ENCODE peak calls at places on chromosomes 13 and 19, in seven cellular contexts. One of them, this sample, is unnamed.

GRCh38 chr19:10762656-10763055 is 44.8 kb downstream of the DNM2 start:
- DNase-seq in bronchial epithelial cell: no peak
- DNase-seq in dorsolateral prefrontal cortex: no peak
- DNase-seq in heart left ventricle: peak
- DNase-seq in psoas muscle: no peak
- DNase-seq in breast epithelium: no peak
- DNase-seq in AG09309: no peak
- DNase-seq in this sample: no peak

GRCh38 chr19:13190781-13191540 is 40.8 kb downstream of the IER2 start:
- DNase-seq in heart left ventricle: no peak
- DNase-seq in breast epithelium: no peak
- DNase-seq in dorsolateral prefrontal cortex: no peak
- DNase-seq in AG09309: no peak
- DNase-seq in bronchial epithelial cell: no peak
- DNase-seq in psoas muscle: no peak
- DNase-seq in this sample: no peak

GRCh38 chr13:21326155-21327030 is 132.7 kb downstream of the ZDHHC20 start:
- DNase-seq in psoas muscle: no peak
- DNase-seq in breast epithelium: no peak
- DNase-seq in heart left ventricle: peak
- DNase-seq in dorsolateral prefrontal cortex: peak
- DNase-seq in AG09309: peak
- DNase-seq in bronchial epithelial cell: peak
- DNase-seq in this sample: no peak

GRCh38 chr13:30705672-30706071 is 29.7 kb upstream of the ALOX5AP start:
- DNase-seq in bronchial epithelial cell: peak
- DNase-seq in heart left ventricle: no peak
- DNase-seq in AG09309: no peak
- DNase-seq in psoas muscle: no peak
- DNase-seq in dorsolateral prefrontal cortex: no peak
- DNase-seq in breast epithelium: no peak
- DNase-seq in this sample: no peak

GRCh38 chr13:72384879-72385278 is 342.6 kb downstream of the MZT1 start:
- DNase-seq in AG09309: no peak
- DNase-seq in psoas muscle: no peak
- DNase-seq in breast epithelium: no peak
- DNase-seq in heart left ventricle: no peak
- DNase-seq in dorsolateral prefrontal cortex: no peak
- DNase-seq in bronchial epithelial cell: peak
- DNase-seq in this sample: no peak

GRCh38 chr19:57106646-57107235 is 13.0 kb upstream of the USP29 start:
- DNase-seq in bronchial epithelial cell: no peak
- DNase-seq in psoas muscle: no peak
- DNase-seq in breast epithelium: no peak
- DNase-seq in dorsolateral prefrontal cortex: no peak
- DNase-seq in heart left ventricle: no peak
- DNase-seq in AG09309: no peak
- DNase-seq in this sample: no peak

GRCh38 chr13:103640617-103641016 is 574.4 kb upstream of the SLC10A2 start:
- DNase-seq in bronchial epithelial cell: peak
- DNase-seq in dorsolateral prefrontal cortex: no peak
- DNase-seq in AG09309: no peak
- DNase-seq in breast epithelium: no peak
- DNase-seq in psoas muscle: no peak
- DNase-seq in heart left ventricle: no peak
- DNase-seq in this sample: no peak

GRCh38 chr19:45767881-45768643 is 990 bp downstream of the SIX5 start:
- DNase-seq in breast epithelium: peak
- DNase-seq in bronchial epithelial cell: peak
- DNase-seq in heart left ventricle: peak
- DNase-seq in dorsolateral prefrontal cortex: peak
- DNase-seq in AG09309: no peak
- DNase-seq in psoas muscle: peak
- DNase-seq in this sample: no peak

GRCh38 chr13:33207616-33207964 is 78.0 kb downstream of the STARD13 start:
- DNase-seq in breast epithelium: no peak
- DNase-seq in bronchial epithelial cell: peak
- DNase-seq in psoas muscle: no peak
- DNase-seq in dorsolateral prefrontal cortex: no peak
- DNase-seq in heart left ventricle: no peak
- DNase-seq in AG09309: peak
- DNase-seq in this sample: no peak

GRCh38 chr19:8240274-8241229 is 31.4 kb downstream of the CERS4 start:
- DNase-seq in dorsolateral prefrontal cortex: peak
- DNase-seq in heart left ventricle: peak
- DNase-seq in breast epithelium: peak
- DNase-seq in bronchial epithelial cell: peak
- DNase-seq in AG09309: peak
- DNase-seq in psoas muscle: peak
- DNase-seq in this sample: peak

GRCh38 chr13:21675095-21676007 is 4.5 kb downstream of the FGF9 start:
- DNase-seq in psoas muscle: peak
- DNase-seq in bronchial epithelial cell: no peak
- DNase-seq in breast epithelium: no peak
- DNase-seq in dorsolateral prefrontal cortex: peak
- DNase-seq in heart left ventricle: peak
- DNase-seq in AG09309: no peak
- DNase-seq in this sample: no peak

GRCh38 chr19:34832581-34833112 is 59.6 kb upstream of the ZNF599 start:
- DNase-seq in bronchial epithelial cell: no peak
- DNase-seq in heart left ventricle: no peak
- DNase-seq in AG09309: no peak
- DNase-seq in breast epithelium: no peak
- DNase-seq in psoas muscle: no peak
- DNase-seq in dorsolateral prefrontal cortex: no peak
- DNase-seq in this sample: no peak

GRCh38 chr19:3721131-3721899 is 13.1 kb downstream of the TJP3 start:
- DNase-seq in bronchial epithelial cell: peak
- DNase-seq in AG09309: peak
- DNase-seq in dorsolateral prefrontal cortex: peak
- DNase-seq in psoas muscle: peak
- DNase-seq in breast epithelium: peak
- DNase-seq in heart left ventricle: peak
- DNase-seq in this sample: no peak

GRCh38 chr13:39655569-39656324 is at the start of gene COG6:
- DNase-seq in heart left ventricle: peak
- DNase-seq in dorsolateral prefrontal cortex: peak
- DNase-seq in AG09309: peak
- DNase-seq in psoas muscle: peak
- DNase-seq in bronchial epithelial cell: peak
- DNase-seq in breast epithelium: peak
- DNase-seq in this sample: peak

GRCh38 chr19:7000816-7001215 is 20.4 kb downstream of the MBD3L2B start:
- DNase-seq in dorsolateral prefrontal cortex: no peak
- DNase-seq in bronchial epithelial cell: no peak
- DNase-seq in breast epithelium: no peak
- DNase-seq in AG09309: no peak
- DNase-seq in heart left ventricle: no peak
- DNase-seq in psoas muscle: no peak
- DNase-seq in this sample: no peak

GRCh38 chr13:20526664-20527063 is 1.0 kb upstream of the CRYL1 start:
- DNase-seq in bronchial epithelial cell: no peak
- DNase-seq in AG09309: no peak
- DNase-seq in psoas muscle: no peak
- DNase-seq in dorsolateral prefrontal cortex: no peak
- DNase-seq in heart left ventricle: no peak
- DNase-seq in breast epithelium: no peak
- DNase-seq in this sample: no peak

GRCh38 chr13:109468123-109468522 is 318.3 kb downstream of the IRS2 start:
- DNase-seq in heart left ventricle: no peak
- DNase-seq in psoas muscle: no peak
- DNase-seq in dorsolateral prefrontal cortex: no peak
- DNase-seq in breast epithelium: no peak
- DNase-seq in bronchial epithelial cell: no peak
- DNase-seq in AG09309: no peak
- DNase-seq in this sample: peak

GRCh38 chr13:69737129-69737935 is 370.3 kb upstream of the ATXN8OS start:
- DNase-seq in heart left ventricle: no peak
- DNase-seq in bronchial epithelial cell: no peak
- DNase-seq in psoas muscle: no peak
- DNase-seq in dorsolateral prefrontal cortex: no peak
- DNase-seq in AG09309: no peak
- DNase-seq in breast epithelium: no peak
- DNase-seq in this sample: no peak

GRCh38 chr13:38228322-38228721 is 121.3 kb upstream of the UFM1 start:
- DNase-seq in bronchial epithelial cell: no peak
- DNase-seq in breast epithelium: no peak
- DNase-seq in dorsolateral prefrontal cortex: no peak
- DNase-seq in psoas muscle: no peak
- DNase-seq in AG09309: no peak
- DNase-seq in heart left ventricle: no peak
- DNase-seq in this sample: no peak

GRCh38 chr19:35716985-35717664 is 678 bp upstream of the KMT2B start:
- DNase-seq in psoas muscle: peak
- DNase-seq in AG09309: peak
- DNase-seq in bronchial epithelial cell: peak
- DNase-seq in breast epithelium: peak
- DNase-seq in heart left ventricle: peak
- DNase-seq in dorsolateral prefrontal cortex: peak
- DNase-seq in this sample: peak

GRCh38 chr13:26011996-26012688 is 39.7 kb downstream of the SHISA2 start:
- DNase-seq in heart left ventricle: no peak
- DNase-seq in AG09309: no peak
- DNase-seq in breast epithelium: no peak
- DNase-seq in psoas muscle: no peak
- DNase-seq in dorsolateral prefrontal cortex: no peak
- DNase-seq in bronchial epithelial cell: no peak
- DNase-seq in this sample: no peak

GRCh38 chr13:40477623-40478608 is 188.5 kb downstream of the FOXO1 start:
- DNase-seq in heart left ventricle: peak
- DNase-seq in breast epithelium: no peak
- DNase-seq in AG09309: no peak
- DNase-seq in bronchial epithelial cell: no peak
- DNase-seq in dorsolateral prefrontal cortex: no peak
- DNase-seq in psoas muscle: peak
- DNase-seq in this sample: no peak

GRCh38 chr19:17216058-17216670 is 1.0 kb downstream of the USE1 start:
- DNase-seq in psoas muscle: no peak
- DNase-seq in dorsolateral prefrontal cortex: no peak
- DNase-seq in breast epithelium: no peak
- DNase-seq in bronchial epithelial cell: no peak
- DNase-seq in AG09309: no peak
- DNase-seq in heart left ventricle: no peak
- DNase-seq in this sample: no peak
- H3K4me3 ChIP-seq in psoas muscle: peak
- H3K4me3 ChIP-seq in dorsolateral prefrontal cortex: peak
- H3K4me3 ChIP-seq in breast epithelium: peak
- H3K4me3 ChIP-seq in bronchial epithelial cell: no peak
- H3K4me3 ChIP-seq in AG09309: peak
- H3K4me3 ChIP-seq in heart left ventricle: peak
- H3K4me3 ChIP-seq in this sample: peak

DNA sequence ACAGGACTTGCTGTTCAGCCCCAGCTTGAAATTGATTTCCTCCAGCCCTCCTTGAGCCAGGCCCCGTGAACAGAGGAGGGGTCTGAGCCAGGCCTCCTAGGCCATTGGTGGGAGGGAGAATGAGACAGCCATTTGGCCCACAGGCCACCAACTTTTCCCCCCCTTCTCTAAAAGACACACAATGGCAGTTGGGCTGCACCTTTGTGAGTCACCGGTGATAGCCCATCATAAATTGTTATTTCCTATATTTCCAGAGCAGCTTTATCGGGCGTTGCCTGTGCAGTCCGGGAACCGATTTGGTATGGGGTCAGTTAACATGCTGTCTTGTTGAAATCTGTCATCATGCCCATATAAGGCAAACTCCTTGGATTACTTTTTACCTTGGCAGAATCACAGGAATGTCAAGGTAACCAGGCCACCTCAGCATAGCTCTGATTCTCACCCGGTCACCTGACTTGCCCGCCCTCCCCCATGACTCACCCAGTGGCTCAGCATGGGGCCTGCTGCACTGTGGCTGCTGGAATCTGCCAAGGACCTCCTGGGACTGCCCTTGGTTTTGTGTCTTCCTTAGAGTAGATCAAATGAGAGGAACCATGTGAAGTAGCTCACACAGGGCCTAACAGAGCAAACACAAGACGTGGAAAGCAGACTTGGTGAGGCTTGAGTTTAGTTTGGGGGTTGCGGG is 36.1 kb downstream of the ACTN4 start:
- DNase-seq in bronchial epithelial cell: peak
- DNase-seq in psoas muscle: peak
- DNase-seq in breast epithelium: peak
- DNase-seq in dorsolateral prefrontal cortex: no peak
- DNase-seq in AG09309: no peak
- DNase-seq in heart left ventricle: peak
- DNase-seq in this sample: peak
- H3K4me3 ChIP-seq in bronchial epithelial cell: no peak
- H3K4me3 ChIP-seq in psoas muscle: no peak
- H3K4me3 ChIP-seq in breast epithelium: peak
- H3K4me3 ChIP-seq in dorsolateral prefrontal cortex: no peak
- H3K4me3 ChIP-seq in AG09309: no peak
- H3K4me3 ChIP-seq in heart left ventricle: no peak
- H3K4me3 ChIP-seq in this sample: no peak

DNA sequence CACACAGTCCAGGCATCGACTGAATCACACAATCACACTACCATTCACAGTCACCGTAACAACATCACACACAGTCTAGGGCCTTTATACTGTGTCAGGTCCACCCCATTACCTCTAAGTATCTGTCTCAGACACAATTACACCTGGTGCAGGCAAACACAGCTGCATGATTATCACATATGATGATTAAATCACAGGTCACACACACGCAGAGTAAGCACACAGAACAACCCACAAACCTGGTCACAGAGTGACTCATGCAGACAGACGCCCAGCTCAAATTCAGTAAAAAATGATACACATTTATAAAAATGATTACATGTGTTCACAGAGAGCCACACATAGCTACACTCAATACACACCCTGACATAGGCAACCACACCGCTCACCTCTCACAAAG is 1.2 kb upstream of the ZSCAN22 start:
- DNase-seq in heart left ventricle: no peak
- DNase-seq in breast epithelium: no peak
- DNase-seq in dorsolateral prefrontal cortex: no peak
- DNase-seq in bronchial epithelial cell: peak
- DNase-seq in AG09309: no peak
- DNase-seq in psoas muscle: no peak
- DNase-seq in this sample: no peak
- H3K4me3 ChIP-seq in heart left ventricle: peak
- H3K4me3 ChIP-seq in breast epithelium: peak
- H3K4me3 ChIP-seq in dorsolateral prefrontal cortex: peak
- H3K4me3 ChIP-seq in bronchial epithelial cell: peak
- H3K4me3 ChIP-seq in AG09309: peak
- H3K4me3 ChIP-seq in psoas muscle: peak
- H3K4me3 ChIP-seq in this sample: no peak

DNA sequence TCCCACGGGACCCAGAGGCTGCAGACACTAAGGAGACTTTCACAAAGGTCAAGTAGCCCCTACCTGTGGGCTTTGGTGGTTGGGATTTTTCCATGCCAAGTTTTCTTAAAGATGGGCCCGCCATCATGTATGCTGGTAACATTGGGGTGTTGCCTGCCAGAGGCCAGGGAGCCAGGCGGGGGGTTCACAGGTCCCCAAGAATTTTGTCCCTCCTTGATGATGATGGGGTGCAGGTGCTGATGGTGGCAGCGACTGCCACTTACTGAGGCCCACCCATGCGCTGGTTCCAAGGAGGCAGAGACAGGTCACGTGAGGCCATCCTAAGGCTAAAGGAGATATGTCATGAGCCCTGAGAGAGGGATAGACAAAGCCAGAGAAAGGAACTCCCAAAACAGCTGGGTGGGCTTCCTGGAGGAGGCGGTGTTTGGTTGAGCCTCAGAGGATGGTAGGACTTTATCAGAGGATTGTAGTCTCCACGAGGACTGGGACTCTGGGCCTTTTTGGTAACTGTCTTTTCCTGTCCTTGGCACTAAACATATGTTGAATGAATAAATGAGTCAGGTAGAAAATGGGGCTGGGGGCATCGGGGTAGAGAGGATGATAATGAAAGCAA is 14.4 kb downstream of the PLEKHF1 start:
- DNase-seq in dorsolateral prefrontal cortex: no peak
- DNase-seq in AG09309: no peak
- DNase-seq in bronchial epithelial cell: no peak
- DNase-seq in heart left ventricle: no peak
- DNase-seq in breast epithelium: no peak
- DNase-seq in psoas muscle: no peak
- DNase-seq in this sample: no peak
- H3K4me3 ChIP-seq in dorsolateral prefrontal cortex: no peak
- H3K4me3 ChIP-seq in AG09309: no peak
- H3K4me3 ChIP-seq in bronchial epithelial cell: no peak
- H3K4me3 ChIP-seq in heart left ventricle: no peak
- H3K4me3 ChIP-seq in breast epithelium: no peak
- H3K4me3 ChIP-seq in psoas muscle: peak
- H3K4me3 ChIP-seq in this sample: no peak